ENCODE peak calls at places on chromosome 17, in four cellular contexts. D is neural crest cell, W is NCI-H1048, T is PC-3. S is an unnamed sample.

GRCh38 chr17:72683506-72684404 is 408.7 kb downstream of the SLC39A11 start:
- DNase-seq in D (no peak), W (no peak), T (peak), S (no peak)

GRCh38 chr17:29726721-29727252 is 104.1 kb upstream of the CORO6 start:
- DNase-seq in D (no peak), W (no peak), T (peak), S (no peak)

GRCh38 chr17:47694018-47694817 is at the start of gene TBKBP1:
- DNase-seq in D (peak), W (no peak), T (peak), S (no peak)

GRCh38 chr17:39213852-39214251 is 11.9 kb downstream of the STAC2 start:
- DNase-seq in D (no peak), W (no peak), T (peak), S (no peak)

GRCh38 chr17:41678411-41678906 is 10.2 kb upstream of the EIF1 start:
- DNase-seq in D (no peak), W (no peak), T (peak), S (no peak)

GRCh38 chr17:16465861-16466338 is 26.1 kb downstream of the LRRC75A start:
- DNase-seq in D (no peak), W (no peak), T (no peak), S (no peak)

GRCh38 chr17:16419074-16419928 is 3.9 kb downstream of the TRPV2 start:
- DNase-seq in D (no peak), W (no peak), T (peak), S (no peak)

GRCh38 chr17:16438173-16438556 is 22.8 kb downstream of the TRPV2 start:
- DNase-seq in D (no peak), W (no peak), T (no peak), S (no peak)

GRCh38 chr17:75348386-75349012 is 57.0 kb downstream of the GRB2 start:
- DNase-seq in D (no peak), W (no peak), T (no peak), S (no peak)

GRCh38 chr17:64785050-64785449 is 122.9 kb upstream of the SMURF2 start:
- DNase-seq in D (no peak), W (no peak), T (no peak), S (no peak)